ENCODE peak calls at places on chromosomes 3 and 15, in ten cellular contexts. M is GM23338; Q is A549; T is mesenteric fat pad; Y is NCI-H2171; L is ovary; F is stimulated activated CD4-positive, alpha-beta T cell treated with anti-CD3 and anti-CD28 coated beads, TNF-alpha, amount 100 ng/mL, for 4 hours; G is nucleus accumbens; R is GM03348; K is heart left ventricle. E is an unnamed sample.

GRCh38 chr3:128541246-128541645 is 48.2 kb upstream of the GATA2 start:
- DNase-seq in Y (no peak), F (no peak), R (no peak), L (no peak), K (no peak), G (no peak), M (no peak), Q (no peak), T (no peak), E (no peak)

GRCh38 chr3:100500320-100500880 is 8.0 kb downstream of the TMEM45A start:
- DNase-seq in L (no peak), R (no peak), Y (no peak), F (no peak), Q (no peak), T (no peak), G (no peak), K (no peak), M (peak), E (no peak)

GRCh38 chr15:52101542-52102340 is 10.8 kb downstream of the BCL2L10 start:
- DNase-seq in M (no peak), K (no peak), F (no peak), T (no peak), Q (no peak), R (no peak), G (no peak), Y (no peak), L (no peak), E (no peak)

GRCh38 chr3:195061756-195062655 is 209.0 kb downstream of the XXYLT1 start:
- DNase-seq in Q (no peak), L (no peak), M (no peak), F (no peak), T (no peak), K (no peak), R (no peak), Y (no peak), G (no peak), E (no peak)

GRCh38 chr3:179063945-179064560 is 7.6 kb downstream of the ZMAT3 start:
- DNase-seq in F (no peak), R (peak), L (no peak), Y (no peak), G (no peak), Q (no peak), M (no peak), K (no peak), T (no peak), E (peak)

GRCh38 chr15:70748281-70748747 is 15.0 kb downstream of the UACA start:
- DNase-seq in F (no peak), L (no peak), Y (peak), Q (no peak), K (peak), R (peak), G (peak), M (no peak), T (no peak), E (no peak)

GRCh38 chr15:85541744-85542143 is 161.3 kb downstream of the AKAP13 start:
- DNase-seq in R (no peak), Y (no peak), Q (no peak), M (no peak), F (no peak), T (no peak), L (no peak), K (no peak), G (no peak), E (peak)

GRCh38 chr15:33985751-33986150 is 17.5 kb downstream of the CHRM5 start:
- DNase-seq in L (no peak), Y (no peak), T (no peak), Q (no peak), M (no peak), F (no peak), K (no peak), G (no peak), R (no peak), E (peak)

GRCh38 chr3:188310270-188310710 is 156.3 kb downstream of the LPP start:
- DNase-seq in T (no peak), R (peak), F (no peak), Y (no peak), G (no peak), Q (no peak), L (no peak), M (no peak), K (no peak), E (no peak)